ENCODE peak calls at places on chromosome 15, in nine cellular contexts. S, N, F, U, T, M, W, I and A are unnamed samples.

GRCh38 chr15:66829551-66830131 is 127.6 kb downstream of the SMAD6 start:
- DNase-seq in S (no peak), N (peak), F (no peak), U (no peak), T (no peak), M (no peak), W (no peak), I (no peak), A (no peak)

GRCh38 chr15:68149059-68149458 is 56.1 kb downstream of the CALML4 start:
- DNase-seq in S (peak), N (no peak), F (no peak), U (no peak), T (peak), M (peak), W (no peak), I (no peak), A (no peak)

GRCh38 chr15:81880833-81881232 is 165.0 kb downstream of the MEX3B start:
- DNase-seq in S (peak), N (no peak), F (no peak), U (no peak), T (no peak), M (no peak), W (no peak), I (no peak), A (no peak)

GRCh38 chr15:38208779-38209178 is 43.9 kb upstream of the SPRED1 start:
- DNase-seq in S (no peak), N (no peak), F (no peak), U (no peak), T (peak), M (no peak), W (no peak), I (no peak), A (no peak)

GRCh38 chr15:88648357-88649214 is 9.8 kb downstream of the ISG20 start:
- DNase-seq in S (no peak), N (peak), F (no peak), U (peak), T (peak), M (no peak), W (peak), I (peak), A (peak)

GRCh38 chr15:59260090-59260489 is 53.4 kb downstream of the LDHAL6B start:
- DNase-seq in S (no peak), N (no peak), F (no peak), U (no peak), T (no peak), M (no peak), W (peak), I (no peak), A (no peak)

GRCh38 chr15:32709295-32710033 is 8.3 kb upstream of the GREM1 start:
- DNase-seq in S (no peak), N (no peak), F (no peak), U (no peak), T (no peak), M (no peak), W (no peak), I (no peak), A (no peak)

GRCh38 chr15:81157939-81158223 is 23.8 kb downstream of the CFAP161 start:
- DNase-seq in S (no peak), N (no peak), F (no peak), U (no peak), T (peak), M (no peak), W (no peak), I (no peak), A (no peak)

GRCh38 chr15:84981054-84981710 is 474 bp upstream of the PDE8A start:
- DNase-seq in S (peak), N (peak), F (peak), U (peak), T (peak), M (peak), W (peak), I (peak), A (peak)

GRCh38 chr15:84983299-84983698 is 1.6 kb downstream of the PDE8A start:
- DNase-seq in S (no peak), N (no peak), F (no peak), U (no peak), T (no peak), M (no peak), W (no peak), I (no peak), A (no peak)

GRCh38 chr15:84980196-84981053 is 1.2 kb upstream of the PDE8A start:
- DNase-seq in S (peak), N (peak), F (peak), U (peak), T (peak), M (peak), W (peak), I (peak), A (peak)

GRCh38 chr15:84982301-84982920 is 755 bp downstream of the PDE8A start:
- DNase-seq in S (peak), N (peak), F (peak), U (peak), T (no peak), M (peak), W (peak), I (no peak), A (no peak)

GRCh38 chr15:84981711-84982300 is at the start of gene PDE8A:
- DNase-seq in S (peak), N (peak), F (no peak), U (peak), T (no peak), M (peak), W (peak), I (peak), A (no peak)
- TF ChIP-seq CTCF in S (no peak), N (no peak), F (no peak), U (no peak), T (no peak), M (no peak), W (peak), I (no peak), A (peak)

GRCh38 chr15:34223904-34224596 is 766 bp upstream of the EMC4 start:
- DNase-seq in S (peak), N (no peak), F (peak), U (no peak), T (no peak), M (no peak), W (peak), I (no peak), A (no peak)
- TF ChIP-seq CTCF in S (peak), N (no peak), F (no peak), U (no peak), T (no peak), M (no peak), W (no peak), I (no peak), A (no peak)

GRCh38 chr15:25684521-25685215 is 178.5 kb downstream of the ATP10A start:
- DNase-seq in S (peak), N (peak), F (no peak), U (peak), T (peak), M (peak), W (no peak), I (peak), A (peak)

GRCh38 chr15:25682349-25682748 is 180.8 kb downstream of the ATP10A start:
- DNase-seq in S (no peak), N (no peak), F (no peak), U (peak), T (no peak), M (no peak), W (peak), I (no peak), A (no peak)

GRCh38 chr15:25685216-25685569 is 177.9 kb downstream of the ATP10A start:
- DNase-seq in S (no peak), N (no peak), F (no peak), U (no peak), T (no peak), M (no peak), W (no peak), I (no peak), A (no peak)

GRCh38 chr15:25683415-25683814 is 179.7 kb downstream of the ATP10A start:
- DNase-seq in S (no peak), N (peak), F (no peak), U (peak), T (no peak), M (no peak), W (no peak), I (no peak), A (no peak)

GRCh38 chr15:25683911-25684310 is 179.2 kb downstream of the ATP10A start:
- DNase-seq in S (no peak), N (peak), F (no peak), U (peak), T (no peak), M (no peak), W (no peak), I (no peak), A (no peak)
- TF ChIP-seq CTCF in S (no peak), N (no peak), F (no peak), U (no peak), T (no peak), M (no peak), W (no peak), I (no peak), A (no peak)

GRCh38 chr15:39919396-39919739 is 698 bp downstream of the GPR176 start:
- DNase-seq in S (no peak), N (no peak), F (no peak), U (peak), T (no peak), M (no peak), W (no peak), I (no peak), A (no peak)

GRCh38 chr15:39921274-39921638 is 1.2 kb upstream of the GPR176 start:
- DNase-seq in S (no peak), N (no peak), F (no peak), U (no peak), T (no peak), M (no peak), W (no peak), I (no peak), A (no peak)

GRCh38 chr15:39918688-39919385 is 1.2 kb downstream of the GPR176 start:
- DNase-seq in S (peak), N (no peak), F (no peak), U (no peak), T (peak), M (peak), W (no peak), I (no peak), A (no peak)

GRCh38 chr15:39919740-39920509 is at the start of gene GPR176:
- DNase-seq in S (peak), N (peak), F (peak), U (peak), T (no peak), M (peak), W (peak), I (peak), A (peak)

DNA sequence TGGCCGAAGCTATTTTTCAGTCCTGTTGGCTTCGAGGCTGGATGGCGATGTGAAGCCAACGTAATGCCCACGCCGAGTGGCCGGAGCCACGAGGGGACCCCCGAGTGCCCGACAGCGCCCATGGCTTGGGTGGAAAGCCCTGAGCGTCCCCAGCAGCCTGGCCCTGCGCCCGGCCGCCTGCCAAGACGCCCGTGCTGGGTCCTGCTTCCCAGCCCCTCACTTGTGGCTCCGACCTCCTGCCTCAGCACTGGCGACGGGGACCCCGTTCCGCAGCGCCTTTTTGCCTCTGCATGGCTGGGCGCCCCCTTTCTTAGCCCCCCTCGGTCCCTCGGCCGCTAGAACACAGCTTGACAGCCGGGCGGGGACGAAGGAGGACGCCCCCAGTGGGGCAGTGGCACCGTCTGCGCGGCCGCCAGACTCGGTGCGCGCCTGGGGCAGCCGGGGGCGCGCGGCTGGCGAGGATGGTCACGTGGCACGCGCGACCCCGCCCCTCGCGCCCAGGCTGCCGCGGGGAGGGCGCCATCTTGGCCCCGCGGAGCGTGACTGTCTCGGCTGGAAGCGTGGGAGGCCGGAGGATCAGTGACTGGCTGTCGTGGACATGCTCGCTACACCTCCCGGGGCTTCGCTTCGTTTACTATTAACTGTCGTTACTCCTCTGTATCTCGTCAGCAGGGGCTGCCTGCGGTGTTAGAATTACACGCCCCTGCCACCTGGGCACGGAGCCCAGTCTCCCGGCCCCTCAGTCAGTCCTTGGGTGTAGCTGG is 626 bp upstream of the GPR176 start:
- DNase-seq in S (peak), N (peak), F (peak), U (peak), T (peak), M (peak), W (peak), I (peak), A (peak)
- TF ChIP-seq CTCF in S (no peak), N (no peak), F (no peak), U (no peak), T (no peak), M (no peak), W (no peak), I (peak), A (peak)

GRCh38 chr15:72770673-72771328 is 12.8 kb downstream of the ADPGK start:
- DNase-seq in S (peak), N (no peak), F (no peak), U (no peak), T (no peak), M (no peak), W (no peak), I (no peak), A (no peak)
- TF ChIP-seq CTCF in S (peak), N (no peak), F (peak), U (no peak), T (no peak), M (peak), W (no peak), I (no peak), A (peak)

GRCh38 chr15:90084876-90085423 is 17.3 kb downstream of the IDH2 start:
- DNase-seq in S (no peak), N (no peak), F (no peak), U (no peak), T (no peak), M (no peak), W (no peak), I (no peak), A (no peak)

GRCh38 chr15:90086868-90087268 is 15.4 kb downstream of the IDH2 start:
- DNase-seq in S (peak), N (no peak), F (peak), U (peak), T (peak), M (peak), W (no peak), I (no peak), A (no peak)

GRCh38 chr15:90085565-90085964 is 16.7 kb downstream of the IDH2 start:
- DNase-seq in S (no peak), N (no peak), F (no peak), U (no peak), T (no peak), M (no peak), W (no peak), I (no peak), A (no peak)

GRCh38 chr15:90090226-90090848 is 11.9 kb downstream of the IDH2 start:
- DNase-seq in S (no peak), N (peak), F (no peak), U (no peak), T (no peak), M (no peak), W (no peak), I (no peak), A (no peak)

GRCh38 chr15:90087454-90088154 is 14.7 kb downstream of the IDH2 start:
- DNase-seq in S (no peak), N (peak), F (no peak), U (no peak), T (no peak), M (peak), W (no peak), I (no peak), A (no peak)
- TF ChIP-seq CTCF in S (peak), N (no peak), F (no peak), U (no peak), T (peak), M (peak), W (peak), I (no peak), A (no peak)